ENCODE peak calls at places on chromosomes 2 and 18, in ten cellular contexts. V is H1, X is fibroblast of lung, J is Peyer's patch, E is HCT116, M is aorta, T is psoas muscle, K is heart right ventricle, B is neuronal stem cell, O is A549. P is an unnamed sample. For H3K9me3 and H3K4me1, the result is how much of the 10 kb centered on the place peaks cover.

GRCh38 chr2:42101641-42102605 is 54.1 kb downstream of the PKDCC start:
- DNase-seq in V (no peak), X (peak), J (peak), E (no peak), M (peak), T (peak), K (peak), B (peak), O (no peak), P (peak)

GRCh38 chr2:229270551-229271410 is at the start of gene PID1:
- DNase-seq in V (no peak), X (peak), J (no peak), E (no peak), M (peak), T (peak), K (no peak), B (peak), O (peak), P (peak)

GRCh38 chr2:172672999-172673726 is 62.5 kb upstream of the RAPGEF4 start:
- DNase-seq in V (no peak), X (peak), J (no peak), E (no peak), M (no peak), T (no peak), K (no peak), B (no peak), O (peak), P (no peak)

GRCh38 chr18:647304-647703 is 10.1 kb upstream of the TYMS start:
- DNase-seq in V (no peak), X (no peak), J (no peak), E (no peak), M (no peak), T (no peak), K (no peak), B (no peak), O (no peak), P (no peak)

GRCh38 chr2:150620860-150621259 is 133.4 kb upstream of the RND3 start:
- DNase-seq in V (no peak), X (no peak), J (no peak), E (no peak), M (no peak), T (no peak), K (no peak), B (no peak), O (no peak), P (no peak)

GRCh38 chr2:164934790-164935466 is 20.4 kb downstream of the SLC38A11 start:
- DNase-seq in V (no peak), X (no peak), J (no peak), E (no peak), M (no peak), T (no peak), K (no peak), B (no peak), O (no peak), P (no peak)

GRCh38 chr2:106607371-106607770 is 120.2 kb downstream of the CD8B2 start:
- DNase-seq in V (no peak), X (no peak), J (no peak), E (no peak), M (no peak), T (no peak), K (no peak), B (no peak), O (no peak), P (no peak)

GRCh38 chr2:46689993-46690392 is 210.6 kb downstream of the TMEM247 start:
- DNase-seq in V (no peak), X (peak), J (no peak), E (no peak), M (no peak), T (no peak), K (no peak), B (no peak), O (no peak), P (no peak)

GRCh38 chr2:72694715-72695496 is 130.9 kb downstream of the EXOC6B start:
- DNase-seq in V (no peak), X (peak), J (no peak), E (no peak), M (no peak), T (peak), K (peak), B (no peak), O (peak), P (peak)

GRCh38 chr2:134389331-134389835 is 135.5 kb downstream of the MGAT5 start:
- DNase-seq in V (no peak), X (no peak), J (no peak), E (no peak), M (no peak), T (no peak), K (no peak), B (no peak), O (no peak), P (no peak)

GRCh38 chr2:204477358-204477950 is 67.8 kb upstream of the PARD3B start:
- DNase-seq in V (no peak), X (no peak), J (no peak), E (no peak), M (no peak), T (no peak), K (no peak), B (no peak), O (no peak), P (no peak)

GRCh38 chr18:5582054-5582453 is 38.3 kb upstream of the EPB41L3 start:
- DNase-seq in V (no peak), X (peak), J (no peak), E (no peak), M (no peak), T (no peak), K (no peak), B (peak), O (no peak), P (no peak)

GRCh38 chr2:207328944-207329386 is 163.2 kb upstream of the KLF7 start:
- DNase-seq in V (no peak), X (no peak), J (no peak), E (no peak), M (no peak), T (no peak), K (no peak), B (no peak), O (no peak), P (no peak)

GRCh38 chr2:241357531-241357930 is 1.4 kb downstream of the FARP2 start:
- DNase-seq in V (no peak), X (no peak), J (no peak), E (no peak), M (no peak), T (no peak), K (no peak), B (no peak), O (no peak), P (no peak)

GRCh38 chr2:120914839-120915521 is 179.3 kb downstream of the GLI2 start:
- DNase-seq in V (no peak), X (peak), J (no peak), E (no peak), M (peak), T (peak), K (peak), B (no peak), O (peak), P (peak)

GRCh38 chr18:28189400-28190239 is 12.7 kb upstream of the CDH2 start:
- DNase-seq in V (no peak), X (peak), J (no peak), E (peak), M (no peak), T (no peak), K (no peak), B (no peak), O (peak), P (no peak)

GRCh38 chr2:219120082-219120481 is 40.5 kb downstream of the NHEJ1 start:
- DNase-seq in V (no peak), X (no peak), J (no peak), E (no peak), M (no peak), T (no peak), K (no peak), B (no peak), O (no peak), P (no peak)

GRCh38 chr2:233270366-233270765 is 18.9 kb downstream of the ATG16L1 start:
- DNase-seq in V (no peak), X (no peak), J (no peak), E (no peak), M (no peak), T (no peak), K (no peak), B (no peak), O (no peak), P (no peak)

GRCh38 chr2:126777620-126777978 is 121.1 kb upstream of the TEX51 start:
- DNase-seq in V (no peak), X (no peak), J (no peak), E (no peak), M (no peak), T (no peak), K (no peak), B (no peak), O (no peak), P (no peak)

GRCh38 chr2:85537600-85538506 is 1.1 kb upstream of the MAT2A start:
- DNase-seq in V (peak), X (peak), J (peak), E (no peak), M (peak), T (peak), K (peak), B (peak), O (peak), P (peak)

GRCh38 chr2:237201461-237202287 is 116.0 kb downstream of the COPS8 start:
- DNase-seq in V (no peak), X (peak), J (no peak), E (peak), M (no peak), T (peak), K (no peak), B (no peak), O (peak), P (no peak)

GRCh38 chr2:19541884-19542283 is 183.5 kb upstream of the OSR1 start:
- DNase-seq in V (no peak), X (no peak), J (no peak), E (no peak), M (no peak), T (no peak), K (no peak), B (no peak), O (peak), P (no peak)

GRCh38 chr18:28584726-28585125 is 407.8 kb upstream of the CDH2 start:
- DNase-seq in V (peak), X (no peak), J (no peak), E (peak), M (no peak), T (no peak), K (no peak), B (peak), O (no peak), P (no peak)

GRCh38 chr2:9548506-9548905 is 7.1 kb downstream of the ADAM17 start:
- DNase-seq in V (no peak), X (peak), J (no peak), E (no peak), M (no peak), T (no peak), K (no peak), B (no peak), O (no peak), P (no peak)

GRCh38 chr18:25164211-25164836 is 187.6 kb downstream of the ZNF521 start:
- DNase-seq in V (no peak), X (no peak), J (no peak), E (no peak), M (no peak), T (no peak), K (no peak), B (no peak), O (no peak), P (no peak)

GRCh38 chr2:70842401-70842800 is 6.8 kb upstream of the CD207 start:
- DNase-seq in V (no peak), X (no peak), J (no peak), E (no peak), M (peak), T (no peak), K (no peak), B (no peak), O (no peak), P (no peak)

GRCh38 chr2:123200035-123200434 is 825.1 kb upstream of the CNTNAP5 start:
- DNase-seq in V (no peak), X (no peak), J (no peak), E (no peak), M (no peak), T (no peak), K (no peak), B (no peak), O (no peak), P (no peak)

GRCh38 chr2:98550165-98550564 is 58.1 kb downstream of the COA5 start:
- DNase-seq in V (no peak), X (no peak), J (no peak), E (no peak), M (no peak), T (no peak), K (no peak), B (no peak), O (no peak), P (no peak)
- H3K27ac ChIP-seq in V (no peak), X (no peak), J (no peak), E (no peak), M (no peak), T (no peak), K (no peak), B (no peak), O (no peak), P (no peak)

GRCh38 chr18:78123144-78123909 is 856.3 kb upstream of the SALL3 start:
- DNase-seq in V (no peak), X (no peak), J (no peak), E (no peak), M (no peak), T (no peak), K (no peak), B (no peak), O (no peak), P (no peak)

GRCh38 chr18:78126106-78126505 is 853.5 kb upstream of the SALL3 start:
- DNase-seq in V (no peak), X (no peak), J (no peak), E (no peak), M (no peak), T (no peak), K (no peak), B (no peak), O (no peak), P (no peak)

GRCh38 chr18:78125497-78125896 is 854.1 kb upstream of the SALL3 start:
- DNase-seq in V (no peak), X (no peak), J (no peak), E (no peak), M (no peak), T (no peak), K (no peak), B (no peak), O (no peak), P (no peak)

GRCh38 chr18:78127041-78127440 is 852.6 kb upstream of the SALL3 start:
- DNase-seq in V (no peak), X (no peak), J (no peak), E (no peak), M (no peak), T (no peak), K (no peak), B (no peak), O (no peak), P (no peak)

DNA sequence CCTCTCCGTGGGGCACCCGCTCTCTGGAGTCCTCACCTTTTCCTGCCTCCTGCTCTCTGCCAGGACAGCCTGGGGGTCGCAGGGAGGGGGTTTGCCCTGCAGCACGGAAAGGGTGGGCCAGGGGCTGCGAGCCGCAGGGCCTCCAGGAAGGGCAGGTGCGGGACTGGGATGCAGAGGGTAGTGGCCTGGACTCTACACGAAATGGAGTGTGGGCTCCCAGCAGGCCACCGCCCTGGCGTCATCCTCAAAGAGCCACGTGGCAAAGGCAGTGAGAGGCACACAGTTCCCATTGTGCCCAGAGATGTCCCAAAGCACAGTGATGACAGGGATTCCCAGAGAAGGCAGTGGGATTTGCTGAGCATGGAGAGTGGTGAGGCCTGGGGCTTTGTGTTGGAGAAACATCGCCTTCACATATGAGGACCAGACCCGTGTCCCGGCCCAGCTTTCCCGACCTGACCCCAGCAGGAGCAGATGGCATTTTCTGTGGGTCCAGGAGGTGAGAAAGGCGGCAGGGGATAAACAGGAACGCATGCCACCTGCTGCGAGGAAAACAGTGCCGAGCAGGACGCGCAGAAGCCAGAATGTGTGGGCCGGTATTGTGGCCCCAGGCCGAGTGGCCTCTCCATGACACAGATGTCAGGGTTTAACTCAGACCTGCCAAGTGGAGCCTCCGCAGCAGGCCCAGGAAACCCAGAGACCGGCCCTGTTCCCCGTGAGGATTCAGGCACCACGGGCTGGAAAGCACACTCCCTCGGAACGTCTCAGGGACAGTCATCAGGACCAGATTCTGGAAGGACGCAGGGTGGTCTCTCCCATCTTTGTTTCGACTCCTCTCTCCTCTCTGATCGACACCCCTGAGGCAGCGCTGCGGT is 855.5 kb upstream of the SALL3 start:
- DNase-seq in V (no peak), X (no peak), J (no peak), E (no peak), M (no peak), T (no peak), K (no peak), B (no peak), O (no peak), P (no peak)
- H3K9me3 ChIP-seq in V (under half), X (under half), J (under half), E (under half), M (under half), T (under half), K (under half), B (under half), O (under half), P (under half)

GRCh38 chr18:69358197-69358895 is 42.3 kb upstream of the DOK6 start:
- DNase-seq in V (no peak), X (no peak), J (no peak), E (no peak), M (no peak), T (no peak), K (no peak), B (no peak), O (no peak), P (no peak)
- H3K4me1 ChIP-seq in V (under half), X (under half), J (under half), E (under half), M (under half), T (under half), K (under half), B (under half), O (under half), P (under half)

GRCh38 chr18:48166971-48167370 is 236.5 kb upstream of the SMAD2 start:
- DNase-seq in V (no peak), X (no peak), J (no peak), E (no peak), M (peak), T (no peak), K (peak), B (no peak), O (no peak), P (no peak)
- H3K27ac ChIP-seq in V (no peak), X (no peak), J (peak), E (no peak), M (no peak), T (no peak), K (peak), B (no peak), O (no peak), P (no peak)